ENCODE peak calls at places on chromosomes 1 and 21, in four cellular contexts. U is left ventricle myocardium inferior, L is lower lobe of right lung, V is ovary. A is an unnamed sample.

GRCh38 chr1:218390625-218391024 is 45.5 kb downstream of the TGFB2 start:
- DNase-seq in U (no peak), L (no peak), V (no peak), A (no peak)

GRCh38 chr21:34022557-34023335 is 50.6 kb upstream of the MRPS6 start:
- DNase-seq in U (no peak), L (peak; percentile 51), V (no peak), A (no peak)

GRCh38 chr1:41097105-41097504 is 75.6 kb upstream of the SLFNL1 start:
- DNase-seq in U (no peak), L (no peak), V (no peak), A (no peak)

GRCh38 chr1:229070168-229070567 is 200.7 kb upstream of the RAB4A start:
- DNase-seq in U (peak; percentile 87), L (peak; percentile 95), V (no peak), A (no peak)

GRCh38 chr1:204224655-204225054 is 10.9 kb upstream of the GOLT1A start:
- DNase-seq in U (no peak), L (no peak), V (no peak), A (no peak)

GRCh38 chr1:175373786-175374623 is 181.4 kb upstream of the KIAA0040 start:
- DNase-seq in U (no peak), L (no peak), V (no peak), A (peak; percentile 66)

GRCh38 chr1:147725685-147726084 is 34.7 kb downstream of the GJA5 start:
- DNase-seq in U (no peak), L (no peak), V (no peak), A (no peak)

GRCh38 chr1:118110580-118110979 is 74.4 kb downstream of the SPAG17 start:
- DNase-seq in U (no peak), L (no peak), V (no peak), A (no peak)

GRCh38 chr1:210715072-210715471 is 386.4 kb downstream of the HHAT start:
- DNase-seq in U (no peak), L (no peak), V (no peak), A (no peak)

GRCh38 chr1:55375617-55376258 is 160.6 kb upstream of the USP24 start:
- DNase-seq in U (no peak), L (no peak), V (peak; percentile 28), A (peak; percentile 23)

GRCh38 chr1:8142955-8143629 is 117.0 kb upstream of the ERRFI1 start:
- DNase-seq in U (no peak), L (no peak), V (no peak), A (no peak)

GRCh38 chr1:63798284-63798683 is 24.5 kb downstream of the ROR1 start:
- DNase-seq in U (no peak), L (no peak), V (no peak), A (no peak)

GRCh38 chr1:25030674-25031589 is 100.9 kb upstream of the RUNX3 start:
- DNase-seq in U (no peak), L (no peak), V (no peak), A (no peak)

GRCh38 chr1:47986741-47987140 is 10.4 kb downstream of the TRABD2B start:
- DNase-seq in U (peak; percentile 61), L (no peak), V (no peak), A (no peak)

GRCh38 chr1:89952021-89952995 is 42.6 kb upstream of the ZNF326 start:
- DNase-seq in U (no peak), L (no peak), V (no peak), A (no peak)

GRCh38 chr1:230568008-230568407 is 74.3 kb upstream of the COG2 start:
- DNase-seq in U (no peak), L (no peak), V (no peak), A (peak; percentile 53)

GRCh38 chr1:150976879-150977694 is 2.5 kb upstream of the CERS2 start:
- DNase-seq in U (peak; percentile 82), L (peak; percentile 94), V (no peak), A (no peak)

GRCh38 chr1:167499657-167500056 is 18.7 kb downstream of the CD247 start:
- DNase-seq in U (no peak), L (no peak), V (no peak), A (no peak)

GRCh38 chr1:29197590-29197924 is 15.9 kb upstream of the SRSF4 start:
- DNase-seq in U (no peak), L (no peak), V (no peak), A (peak; percentile 51)

GRCh38 chr1:214524824-214525223 is 26.6 kb downstream of the PTPN14 start:
- DNase-seq in U (no peak), L (no peak), V (no peak), A (no peak)

GRCh38 chr1:30718636-30719405 is 4.6 kb downstream of the MATN1 start:
- DNase-seq in U (peak; percentile 79), L (peak; percentile 85), V (peak; percentile 80), A (no peak)

GRCh38 chr1:184160942-184161698 is 109.6 kb downstream of the TSEN15 start:
- DNase-seq in U (no peak), L (no peak), V (no peak), A (no peak)

GRCh38 chr1:167599839-167600581 is 30.0 kb upstream of the RCSD1 start:
- DNase-seq in U (peak; percentile 33), L (peak; percentile 56), V (no peak), A (no peak)

GRCh38 chr1:244454412-244454811 is 2.7 kb upstream of the ADSS2 start:
- DNase-seq in U (no peak), L (no peak), V (no peak), A (no peak)

GRCh38 chr1:244449936-244450508 is 1.7 kb downstream of the ADSS2 start:
- DNase-seq in U (no peak), L (no peak), V (no peak), A (no peak)

GRCh38 chr1:244451539-244451950 is at the start of gene ADSS2:
- DNase-seq in U (no peak), L (no peak), V (no peak), A (no peak)

GRCh38 chr1:244450597-244451538 is 841 bp downstream of the ADSS2 start:
- DNase-seq in U (peak; percentile 46), L (peak; percentile 70), V (peak; percentile 56), A (peak; percentile 63)

DNA sequence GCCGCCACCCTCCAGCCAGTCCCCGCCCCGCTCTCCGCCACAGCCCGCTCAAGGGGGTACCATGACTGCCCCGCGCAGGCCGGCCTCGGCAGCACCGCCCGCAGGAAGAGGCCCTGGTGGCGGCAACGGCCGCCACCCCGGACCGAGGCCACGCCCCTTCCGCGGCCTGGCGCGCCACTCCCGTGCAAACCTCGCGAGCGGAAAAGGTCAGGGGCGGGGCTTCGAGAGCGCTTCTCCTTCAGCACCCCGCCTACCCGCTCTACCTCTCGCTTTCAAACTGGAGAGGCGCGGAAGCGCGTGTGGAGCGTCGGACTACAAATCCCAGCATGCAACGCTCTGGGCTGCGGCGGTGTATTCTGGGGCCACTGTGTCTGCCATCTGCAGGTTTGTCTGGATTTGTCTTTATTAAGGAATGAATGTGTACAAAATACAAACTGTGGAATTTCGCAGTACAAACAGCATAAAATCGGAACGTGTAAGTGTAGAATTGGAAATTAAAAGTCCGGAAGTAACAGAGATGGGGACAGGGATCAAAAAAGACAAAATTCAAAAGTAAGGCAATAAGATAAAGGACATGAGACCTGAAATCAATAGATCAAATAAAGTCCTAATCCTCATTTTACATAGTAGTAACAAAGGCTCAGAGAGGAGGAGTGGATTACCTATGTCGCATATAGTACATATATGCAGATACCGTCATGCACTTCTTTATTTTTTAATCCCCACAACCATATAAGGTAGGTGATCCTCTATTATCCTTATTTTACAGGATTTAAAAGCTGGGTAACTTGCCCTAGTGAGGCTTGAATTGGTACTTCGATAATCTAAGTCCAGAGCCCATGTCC is 464 bp upstream of the ADSS2 start:
- DNase-seq in U (peak; percentile 99), L (peak; percentile 100), V (peak; percentile 99), A (peak; percentile 100)
- TF ChIP-seq CTCF in U (peak; percentile 62), L (no peak), V (peak; percentile 31), A (peak; percentile 64)

GRCh38 chr1:14143777-14144176 is 443.8 kb downstream of the PRDM2 start:
- DNase-seq in U (no peak), L (no peak), V (no peak), A (no peak)

GRCh38 chr1:14138135-14138506 is 438.1 kb downstream of the PRDM2 start:
- DNase-seq in U (no peak), L (no peak), V (no peak), A (no peak)

GRCh38 chr1:14138627-14139026 is 438.6 kb downstream of the PRDM2 start:
- DNase-seq in U (no peak), L (no peak), V (no peak), A (no peak)

GRCh38 chr1:14142397-14143095 is 442.6 kb downstream of the PRDM2 start:
- DNase-seq in U (no peak), L (peak; percentile 48), V (peak; percentile 18), A (no peak)

GRCh38 chr1:14140800-14141526 is 441.0 kb downstream of the PRDM2 start:
- DNase-seq in U (peak; percentile 72), L (peak; percentile 69), V (peak; percentile 58), A (no peak)
- H3K27ac ChIP-seq in U (peak overlapping the region; percentile 52), L (peak overlapping the region; percentile 50), V (no peak overlapping the region), A (no peak overlapping the region)

GRCh38 chr1:199550384-199551067 is 477.0 kb upstream of the NR5A2 start:
- DNase-seq in U (no peak), L (no peak), V (no peak), A (no peak)

GRCh38 chr1:199546323-199546722 is 481.2 kb upstream of the NR5A2 start:
- DNase-seq in U (no peak), L (no peak), V (no peak), A (no peak)

GRCh38 chr1:199549424-199549823 is 478.1 kb upstream of the NR5A2 start:
- DNase-seq in U (no peak), L (no peak), V (no peak), A (no peak)

GRCh38 chr1:199545780-199546179 is 481.7 kb upstream of the NR5A2 start:
- DNase-seq in U (no peak), L (no peak), V (no peak), A (peak; percentile 56)
- TF ChIP-seq CTCF in U (no peak), L (no peak), V (no peak), A (peak; percentile 80)

GRCh38 chr1:92301021-92301420 is 2.2 kb downstream of the RPAP2 start:
- DNase-seq in U (no peak), L (no peak), V (no peak), A (no peak)

GRCh38 chr1:92298213-92298572 is 594 bp downstream of the GLMN start:
- DNase-seq in U (no peak), L (no peak), V (no peak), A (no peak)

GRCh38 chr1:92299477-92300125 is 742 bp downstream of the RPAP2 start:
- DNase-seq in U (no peak), L (no peak), V (no peak), A (no peak)

GRCh38 chr1:92298573-92299476 is at the start of the genes GLMN and RPAP2:
- DNase-seq in U (peak; percentile 80), L (peak; percentile 90), V (peak; percentile 78), A (peak; percentile 83)
- H3K27ac ChIP-seq in U (peak within 1 kb of the TSS; percentile 94), L (peak within 1 kb of the TSS; percentile 88), V (peak within 1 kb of the TSS; percentile 79), A (peak within 1 kb of the TSS; percentile 94)